ENCODE peak calls at places on chromosome X, in eight cellular contexts. A is substantia nigra, G is endodermal cell, K is left colon, F is ELR, E is KG1, X is NCI-H1092 treated with DMSO at 0.1 percent for 48 hours, L is occipital lobe. Y is an unnamed sample.

GRCh38 chrX:24357101-24357500 is 3.3 kb upstream of the SUPT20HL1 start:
- DNase-seq in A (no peak), G (no peak), K (no peak), F (peak), E (no peak), X (no peak), L (no peak), Y (no peak)

GRCh38 chrX:11427082-11428033 is 134.1 kb downstream of the AMELX start:
- DNase-seq in A (peak), G (peak), K (peak), F (no peak), E (no peak), X (no peak), L (no peak), Y (no peak)

GRCh38 chrX:1673337-1673736 is 58.5 kb downstream of the ASMT start:
- DNase-seq in A (no peak), G (peak), K (no peak), F (peak), E (peak), X (no peak), L (no peak), Y (peak)

GRCh38 chrX:16882188-16882587 is 12.0 kb upstream of the RBBP7 start:
- DNase-seq in A (no peak), G (peak), K (peak), F (peak), E (no peak), X (peak), L (peak), Y (no peak)

GRCh38 chrX:104351173-104351769 is 96.5 kb upstream of the ESX1 start:
- DNase-seq in A (no peak), G (no peak), K (no peak), F (peak), E (no peak), X (no peak), L (no peak), Y (no peak)

GRCh38 chrX:110021180-110022022 is 18.5 kb downstream of the TMEM164 start:
- DNase-seq in A (no peak), G (no peak), K (no peak), F (peak), E (no peak), X (no peak), L (no peak), Y (no peak)

GRCh38 chrX:48956728-48957414 is 536 bp downstream of the OTUD5 start:
- DNase-seq in A (no peak), G (no peak), K (no peak), F (peak), E (no peak), X (no peak), L (no peak), Y (peak)

GRCh38 chrX:23782455-23782854 is 518 bp upstream of the SAT1 start:
- DNase-seq in A (no peak), G (no peak), K (no peak), F (peak), E (no peak), X (no peak), L (no peak), Y (no peak)

GRCh38 chrX:54248309-54248708 is 65.3 kb upstream of the FAM120C start:
- DNase-seq in A (no peak), G (no peak), K (no peak), F (peak), E (no peak), X (peak), L (no peak), Y (no peak)

GRCh38 chrX:132169554-132169953 is 41.7 kb upstream of the FRMD7 start:
- DNase-seq in A (no peak), G (no peak), K (no peak), F (no peak), E (no peak), X (peak), L (no peak), Y (no peak)

GRCh38 chrX:128619490-128619889 is 567.3 kb upstream of the ACTRT1 start:
- DNase-seq in A (no peak), G (no peak), K (no peak), F (no peak), E (no peak), X (no peak), L (no peak), Y (no peak)

GRCh38 chrX:40095588-40096394 is 2.0 kb downstream of the BCOR start:
- DNase-seq in A (peak), G (peak), K (no peak), F (peak), E (no peak), X (no peak), L (peak), Y (no peak)

GRCh38 chrX:3166670-3167455 is 125.6 kb downstream of the ARSF start:
- DNase-seq in A (no peak), G (no peak), K (no peak), F (no peak), E (no peak), X (no peak), L (no peak), Y (no peak)

GRCh38 chrX:115630204-115630603 is 69.2 kb downstream of the PLS3 start:
- DNase-seq in A (no peak), G (no peak), K (no peak), F (no peak), E (no peak), X (no peak), L (no peak), Y (no peak)

GRCh38 chrX:134883134-134883700 is 107.6 kb upstream of the SMIM10 start:
- DNase-seq in A (no peak), G (no peak), K (no peak), F (no peak), E (no peak), X (no peak), L (no peak), Y (no peak)

GRCh38 chrX:139224953-139225665 is 305.4 kb upstream of the F9 start:
- DNase-seq in A (no peak), G (peak), K (no peak), F (no peak), E (no peak), X (no peak), L (no peak), Y (no peak)

GRCh38 chrX:3046253-3046909 is 5.1 kb downstream of the ARSF start:
- DNase-seq in A (no peak), G (peak), K (no peak), F (no peak), E (no peak), X (no peak), L (no peak), Y (no peak)

GRCh38 chrX:151019837-151020236 is 36.7 kb downstream of the HMGB3 start:
- DNase-seq in A (no peak), G (no peak), K (no peak), F (peak), E (no peak), X (no peak), L (no peak), Y (no peak)

GRCh38 chrX:10326578-10326977 is 169.8 kb downstream of the CLCN4 start:
- DNase-seq in A (no peak), G (no peak), K (no peak), F (peak), E (no peak), X (peak), L (no peak), Y (no peak)

GRCh38 chrX:15947648-15948317 is 93.2 kb upstream of the AP1S2 start:
- DNase-seq in A (no peak), G (peak), K (no peak), F (peak), E (no peak), X (no peak), L (no peak), Y (no peak)

GRCh38 chrX:15785176-15785735 is 5.0 kb upstream of the ZRSR2 start:
- DNase-seq in A (no peak), G (no peak), K (no peak), F (no peak), E (no peak), X (no peak), L (no peak), Y (no peak)

GRCh38 chrX:124005220-124005619 is 43.7 kb downstream of the STAG2 start:
- DNase-seq in A (no peak), G (no peak), K (no peak), F (no peak), E (no peak), X (no peak), L (no peak), Y (no peak)

GRCh38 chrX:68842781-68843581 is 14.2 kb downstream of the EFNB1 start:
- DNase-seq in A (no peak), G (no peak), K (peak), F (no peak), E (no peak), X (no peak), L (no peak), Y (no peak)

GRCh38 chrX:130304587-130305368 is 34.9 kb upstream of the SLC25A14 start:
- DNase-seq in A (no peak), G (peak), K (no peak), F (no peak), E (no peak), X (no peak), L (no peak), Y (no peak)

GRCh38 chrX:13180807-13181206 is 136.4 kb upstream of the FAM9C start:
- DNase-seq in A (no peak), G (no peak), K (no peak), F (peak), E (no peak), X (no peak), L (no peak), Y (no peak)

GRCh38 chrX:24148535-24149345 is 789 bp upstream of the ZFX start:
- DNase-seq in A (no peak), G (no peak), K (no peak), F (peak), E (no peak), X (peak), L (no peak), Y (peak)